ENCODE peak calls at places on chromosome 4, in ten cellular contexts. N is A172; S is caudate nucleus; D is NCI-H1694 treated with DMSO at 0.1 percent for 48 hours; H is T-cell; I is GF-D8; Z is activated CD4-positive, alpha-beta T cell treated with anti-CD3 and anti-CD28 coated beads, Interleukin-2, amount 50 U/mL, for 4 hours; U is osteoblast; M is PC-3; B is SW480. X is an unnamed sample.

GRCh38 chr4:58940167-58940566 is 1830.0 kb upstream of the IGFBP7 start:
- DNase-seq in I (no peak), B (no peak), U (no peak), N (peak), Z (no peak), D (no peak), S (no peak), H (no peak), M (no peak), X (no peak)

GRCh38 chr4:26826721-26827120 is 33.9 kb upstream of the STIM2 start:
- DNase-seq in Z (no peak), I (no peak), M (no peak), S (no peak), B (no peak), H (no peak), N (no peak), U (no peak), D (no peak), X (no peak)

GRCh38 chr4:13642576-13642975 is 15.1 kb upstream of the BOD1L1 start:
- DNase-seq in I (no peak), M (peak), U (no peak), N (no peak), S (peak), H (no peak), Z (no peak), B (no peak), D (no peak), X (peak)

GRCh38 chr4:114132830-114133229 is 153.4 kb upstream of the ARSJ start:
- DNase-seq in I (no peak), D (no peak), Z (no peak), U (no peak), N (peak), S (no peak), H (no peak), M (peak), B (peak), X (no peak)

GRCh38 chr4:23717528-23718248 is 172.2 kb downstream of the PPARGC1A start:
- DNase-seq in B (peak), Z (no peak), H (no peak), D (peak), S (no peak), N (peak), M (peak), U (peak), I (no peak), X (peak)

GRCh38 chr4:149910177-149910576 is 94.5 kb upstream of the IQCM start:
- DNase-seq in H (no peak), Z (no peak), M (no peak), B (no peak), U (no peak), S (no peak), N (no peak), I (no peak), D (no peak), X (peak)

GRCh38 chr4:25637581-25638220 is 17.9 kb upstream of the SLC34A2 start:
- DNase-seq in N (no peak), H (no peak), M (no peak), S (no peak), D (no peak), B (no peak), I (no peak), Z (no peak), U (no peak), X (no peak)

GRCh38 chr4:146095867-146096266 is 79.7 kb upstream of the LSM6 start:
- DNase-seq in Z (no peak), D (no peak), N (no peak), B (no peak), H (no peak), U (no peak), S (no peak), I (no peak), M (no peak), X (no peak)

X was measured in fibroblast of the aortic adventitia.